ENCODE peak calls at places on chromosomes 1 and 21, in nine cellular contexts. One of them, this sample, is unnamed.

GRCh38 chr1:180966744-180967536 is 54.2 kb downstream of the KIAA1614 start:
- DNase-seq in heart left ventricle: no peak
- DNase-seq in IMR-90: no peak
- DNase-seq in AG09319: no peak
- DNase-seq in kidney epithelial cell: no peak
- DNase-seq in HFFc6: no peak
- DNase-seq in lower lobe of right lung: no peak
- DNase-seq in stomach: no peak
- DNase-seq in progenitor cell of endocrine pancreas: no peak
- DNase-seq in this sample: no peak

GRCh38 chr1:109391626-109392025 is 6.1 kb downstream of the SORT1 start:
- DNase-seq in heart left ventricle: no peak
- DNase-seq in IMR-90: no peak
- DNase-seq in AG09319: no peak
- DNase-seq in kidney epithelial cell: no peak
- DNase-seq in HFFc6: no peak
- DNase-seq in lower lobe of right lung: no peak
- DNase-seq in stomach: no peak
- DNase-seq in progenitor cell of endocrine pancreas: no peak
- DNase-seq in this sample: peak

GRCh38 chr1:212110617-212111016 is 75.1 kb downstream of the DTL start:
- DNase-seq in heart left ventricle: no peak
- DNase-seq in IMR-90: peak
- DNase-seq in AG09319: no peak
- DNase-seq in kidney epithelial cell: no peak
- DNase-seq in HFFc6: no peak
- DNase-seq in lower lobe of right lung: no peak
- DNase-seq in stomach: peak
- DNase-seq in progenitor cell of endocrine pancreas: no peak
- DNase-seq in this sample: no peak

GRCh38 chr1:203440780-203441179 is 34.8 kb upstream of the PRELP start:
- DNase-seq in heart left ventricle: peak
- DNase-seq in IMR-90: peak
- DNase-seq in AG09319: peak
- DNase-seq in kidney epithelial cell: no peak
- DNase-seq in HFFc6: peak
- DNase-seq in lower lobe of right lung: peak
- DNase-seq in stomach: peak
- DNase-seq in progenitor cell of endocrine pancreas: no peak
- DNase-seq in this sample: peak

GRCh38 chr21:44617071-44617501 is 5.2 kb downstream of the KRTAP10-8 start:
- DNase-seq in heart left ventricle: no peak
- DNase-seq in IMR-90: no peak
- DNase-seq in AG09319: no peak
- DNase-seq in kidney epithelial cell: no peak
- DNase-seq in HFFc6: no peak
- DNase-seq in lower lobe of right lung: no peak
- DNase-seq in stomach: no peak
- DNase-seq in progenitor cell of endocrine pancreas: no peak
- DNase-seq in this sample: no peak

GRCh38 chr1:206461602-206462455 is 8.4 kb upstream of the IKBKE start:
- DNase-seq in heart left ventricle: no peak
- DNase-seq in IMR-90: peak
- DNase-seq in AG09319: no peak
- DNase-seq in kidney epithelial cell: no peak
- DNase-seq in HFFc6: peak
- DNase-seq in lower lobe of right lung: no peak
- DNase-seq in stomach: peak
- DNase-seq in progenitor cell of endocrine pancreas: peak
- DNase-seq in this sample: peak

GRCh38 chr1:170241266-170241851 is 95.6 kb downstream of the NTMT2 start:
- DNase-seq in heart left ventricle: no peak
- DNase-seq in IMR-90: no peak
- DNase-seq in AG09319: no peak
- DNase-seq in kidney epithelial cell: no peak
- DNase-seq in HFFc6: no peak
- DNase-seq in lower lobe of right lung: no peak
- DNase-seq in stomach: no peak
- DNase-seq in progenitor cell of endocrine pancreas: no peak
- DNase-seq in this sample: no peak

GRCh38 chr21:34343347-34344057 is 20.3 kb upstream of the KCNE2 start:
- DNase-seq in heart left ventricle: no peak
- DNase-seq in IMR-90: no peak
- DNase-seq in AG09319: no peak
- DNase-seq in kidney epithelial cell: no peak
- DNase-seq in HFFc6: no peak
- DNase-seq in lower lobe of right lung: no peak
- DNase-seq in stomach: no peak
- DNase-seq in progenitor cell of endocrine pancreas: no peak
- DNase-seq in this sample: no peak

GRCh38 chr1:35111106-35111505 is 31.9 kb downstream of the ZMYM1 start:
- DNase-seq in heart left ventricle: no peak
- DNase-seq in IMR-90: peak
- DNase-seq in AG09319: peak
- DNase-seq in kidney epithelial cell: peak
- DNase-seq in HFFc6: peak
- DNase-seq in lower lobe of right lung: no peak
- DNase-seq in stomach: no peak
- DNase-seq in progenitor cell of endocrine pancreas: no peak
- DNase-seq in this sample: no peak

GRCh38 chr1:40980453-40981121 is 1.1 kb downstream of the CTPS1 start:
- DNase-seq in heart left ventricle: no peak
- DNase-seq in IMR-90: peak
- DNase-seq in AG09319: no peak
- DNase-seq in kidney epithelial cell: no peak
- DNase-seq in HFFc6: peak
- DNase-seq in lower lobe of right lung: no peak
- DNase-seq in stomach: peak
- DNase-seq in progenitor cell of endocrine pancreas: no peak
- DNase-seq in this sample: peak

GRCh38 chr1:2786329-2787162 is 14.9 kb downstream of the TTC34 start:
- DNase-seq in heart left ventricle: peak
- DNase-seq in IMR-90: no peak
- DNase-seq in AG09319: no peak
- DNase-seq in kidney epithelial cell: no peak
- DNase-seq in HFFc6: no peak
- DNase-seq in lower lobe of right lung: peak
- DNase-seq in stomach: peak
- DNase-seq in progenitor cell of endocrine pancreas: no peak
- DNase-seq in this sample: peak

GRCh38 chr1:99648107-99648506 is 2.2 kb downstream of the PALMD start:
- DNase-seq in heart left ventricle: peak
- DNase-seq in IMR-90: no peak
- DNase-seq in AG09319: no peak
- DNase-seq in kidney epithelial cell: no peak
- DNase-seq in HFFc6: no peak
- DNase-seq in lower lobe of right lung: peak
- DNase-seq in stomach: no peak
- DNase-seq in progenitor cell of endocrine pancreas: no peak
- DNase-seq in this sample: no peak
- TF ChIP-seq CTCF in heart left ventricle: peak
- TF ChIP-seq CTCF in IMR-90: no peak
- TF ChIP-seq CTCF in AG09319: no peak
- TF ChIP-seq CTCF in kidney epithelial cell: peak
- TF ChIP-seq CTCF in HFFc6: peak
- TF ChIP-seq CTCF in lower lobe of right lung: peak
- TF ChIP-seq CTCF in stomach: no peak
- TF ChIP-seq CTCF in progenitor cell of endocrine pancreas: peak
- TF ChIP-seq CTCF in this sample: no peak

GRCh38 chr1:214319930-214320329 is 39.0 kb downstream of the SMYD2 start:
- DNase-seq in heart left ventricle: no peak
- DNase-seq in IMR-90: no peak
- DNase-seq in AG09319: no peak
- DNase-seq in kidney epithelial cell: no peak
- DNase-seq in HFFc6: no peak
- DNase-seq in lower lobe of right lung: no peak
- DNase-seq in stomach: no peak
- DNase-seq in progenitor cell of endocrine pancreas: no peak
- DNase-seq in this sample: no peak
- TF ChIP-seq CTCF in heart left ventricle: no peak
- TF ChIP-seq CTCF in IMR-90: peak
- TF ChIP-seq CTCF in AG09319: no peak
- TF ChIP-seq CTCF in kidney epithelial cell: no peak
- TF ChIP-seq CTCF in HFFc6: peak
- TF ChIP-seq CTCF in lower lobe of right lung: peak
- TF ChIP-seq CTCF in stomach: no peak
- TF ChIP-seq CTCF in progenitor cell of endocrine pancreas: peak
- TF ChIP-seq CTCF in this sample: no peak

DNA sequence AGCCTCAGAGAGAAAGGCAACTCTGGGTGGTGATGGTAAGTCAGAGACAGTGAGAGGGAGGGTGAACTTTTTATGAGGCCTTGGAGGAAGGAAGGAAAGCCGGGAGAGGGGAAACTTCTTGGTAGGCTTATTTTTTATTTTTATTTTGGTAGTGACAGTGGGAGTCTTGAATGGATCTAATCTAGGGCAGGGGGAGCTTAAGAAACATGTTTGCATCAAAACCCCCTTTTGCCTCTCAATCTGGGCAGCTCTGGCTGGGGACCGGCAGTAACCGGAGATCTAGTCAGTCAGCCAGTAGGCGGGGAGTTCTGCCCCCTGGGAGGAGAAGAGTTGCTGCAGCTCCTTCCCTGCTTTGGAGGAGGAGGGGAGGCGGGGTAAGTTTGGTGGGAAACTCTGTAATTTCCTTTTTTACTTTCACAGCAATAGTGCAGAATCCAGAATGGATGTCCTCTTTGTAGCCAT is at the start of gene C1orf54:
- DNase-seq in heart left ventricle: peak
- DNase-seq in IMR-90: peak
- DNase-seq in AG09319: no peak
- DNase-seq in kidney epithelial cell: no peak
- DNase-seq in HFFc6: peak
- DNase-seq in lower lobe of right lung: no peak
- DNase-seq in stomach: no peak
- DNase-seq in progenitor cell of endocrine pancreas: no peak
- DNase-seq in this sample: no peak
- TF ChIP-seq CTCF in heart left ventricle: no peak
- TF ChIP-seq CTCF in IMR-90: peak
- TF ChIP-seq CTCF in AG09319: peak
- TF ChIP-seq CTCF in kidney epithelial cell: peak
- TF ChIP-seq CTCF in HFFc6: peak
- TF ChIP-seq CTCF in lower lobe of right lung: no peak
- TF ChIP-seq CTCF in stomach: no peak
- TF ChIP-seq CTCF in progenitor cell of endocrine pancreas: no peak
- TF ChIP-seq CTCF in this sample: no peak

GRCh38 chr1:38129971-38130370 is 83.4 kb upstream of the POU3F1 start:
- DNase-seq in heart left ventricle: no peak
- DNase-seq in IMR-90: peak
- DNase-seq in AG09319: no peak
- DNase-seq in kidney epithelial cell: no peak
- DNase-seq in HFFc6: peak
- DNase-seq in lower lobe of right lung: no peak
- DNase-seq in stomach: no peak
- DNase-seq in progenitor cell of endocrine pancreas: no peak
- DNase-seq in this sample: no peak

GRCh38 chr1:38128926-38129453 is 82.4 kb upstream of the POU3F1 start:
- DNase-seq in heart left ventricle: no peak
- DNase-seq in IMR-90: no peak
- DNase-seq in AG09319: no peak
- DNase-seq in kidney epithelial cell: no peak
- DNase-seq in HFFc6: no peak
- DNase-seq in lower lobe of right lung: no peak
- DNase-seq in stomach: no peak
- DNase-seq in progenitor cell of endocrine pancreas: no peak
- DNase-seq in this sample: no peak

GRCh38 chr1:38131024-38131585 is 84.5 kb upstream of the POU3F1 start:
- DNase-seq in heart left ventricle: no peak
- DNase-seq in IMR-90: peak
- DNase-seq in AG09319: no peak
- DNase-seq in kidney epithelial cell: no peak
- DNase-seq in HFFc6: no peak
- DNase-seq in lower lobe of right lung: no peak
- DNase-seq in stomach: no peak
- DNase-seq in progenitor cell of endocrine pancreas: no peak
- DNase-seq in this sample: no peak

GRCh38 chr1:38128511-38128910 is 81.9 kb upstream of the POU3F1 start:
- DNase-seq in heart left ventricle: no peak
- DNase-seq in IMR-90: no peak
- DNase-seq in AG09319: no peak
- DNase-seq in kidney epithelial cell: no peak
- DNase-seq in HFFc6: no peak
- DNase-seq in lower lobe of right lung: no peak
- DNase-seq in stomach: no peak
- DNase-seq in progenitor cell of endocrine pancreas: no peak
- DNase-seq in this sample: no peak

DNA sequence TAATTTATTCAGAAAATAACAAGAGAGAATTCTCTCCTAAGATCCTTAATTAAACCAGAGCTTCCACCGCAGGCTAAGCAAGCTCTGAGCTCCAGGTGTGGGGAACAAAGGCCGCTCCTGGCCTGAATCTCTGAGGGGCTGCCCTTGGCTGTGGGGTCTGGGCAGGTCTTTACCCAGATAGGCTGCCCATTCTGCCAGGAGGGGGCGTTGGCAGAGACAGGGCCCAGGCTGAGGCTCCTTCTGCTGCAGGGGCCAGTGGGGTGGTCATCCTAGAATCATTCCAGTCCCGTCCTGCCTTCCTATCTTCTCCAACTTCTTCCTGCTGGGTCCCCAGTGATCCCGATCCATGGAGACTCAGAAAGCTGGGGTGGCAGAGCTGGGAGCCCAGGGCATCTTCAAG is 82.9 kb upstream of the POU3F1 start:
- DNase-seq in heart left ventricle: no peak
- DNase-seq in IMR-90: no peak
- DNase-seq in AG09319: no peak
- DNase-seq in kidney epithelial cell: no peak
- DNase-seq in HFFc6: no peak
- DNase-seq in lower lobe of right lung: no peak
- DNase-seq in stomach: no peak
- DNase-seq in progenitor cell of endocrine pancreas: no peak
- DNase-seq in this sample: no peak
- TF ChIP-seq CTCF in heart left ventricle: no peak
- TF ChIP-seq CTCF in IMR-90: no peak
- TF ChIP-seq CTCF in AG09319: no peak
- TF ChIP-seq CTCF in kidney epithelial cell: no peak
- TF ChIP-seq CTCF in HFFc6: peak
- TF ChIP-seq CTCF in lower lobe of right lung: no peak
- TF ChIP-seq CTCF in stomach: no peak
- TF ChIP-seq CTCF in progenitor cell of endocrine pancreas: peak
- TF ChIP-seq CTCF in this sample: no peak